ENCODE peak calls at places on chromosomes 3 and 15, in ten cellular contexts. One of them, this sample, is unnamed.

GRCh38 chr15:22951381-22952280 is 28.5 kb downstream of the CYFIP1 start:
- DNase-seq in left cardiac atrium: no peak
- DNase-seq in adrenal gland: peak
- DNase-seq in NCI-H774: no peak
- DNase-seq in stimulated activated CD4-positive, alpha-beta T cell treated with anti-CD3 and anti-CD28 coated beads, Interleukin-15, amount 100 ng/mL, for 48 hours: no peak
- DNase-seq in OCI-M1: no peak
- DNase-seq in NCI-H748 treated with DMSO at 0.1 percent for 48 hours: no peak
- DNase-seq in AG04450: no peak
- DNase-seq in H9: no peak
- DNase-seq in mesendoderm: no peak
- DNase-seq in this sample: no peak

GRCh38 chr15:40793216-40793989 is 13.5 kb upstream of the ZFYVE19 start:
- DNase-seq in left cardiac atrium: no peak
- DNase-seq in adrenal gland: peak
- DNase-seq in NCI-H774: peak
- DNase-seq in stimulated activated CD4-positive, alpha-beta T cell treated with anti-CD3 and anti-CD28 coated beads, Interleukin-15, amount 100 ng/mL, for 48 hours: no peak
- DNase-seq in OCI-M1: no peak
- DNase-seq in NCI-H748 treated with DMSO at 0.1 percent for 48 hours: no peak
- DNase-seq in AG04450: peak
- DNase-seq in H9: no peak
- DNase-seq in mesendoderm: no peak
- DNase-seq in this sample: no peak

GRCh38 chr3:27728195-27729087 is 6.3 kb upstream of the EOMES start:
- DNase-seq in left cardiac atrium: no peak
- DNase-seq in adrenal gland: peak
- DNase-seq in NCI-H774: peak
- DNase-seq in stimulated activated CD4-positive, alpha-beta T cell treated with anti-CD3 and anti-CD28 coated beads, Interleukin-15, amount 100 ng/mL, for 48 hours: no peak
- DNase-seq in OCI-M1: no peak
- DNase-seq in NCI-H748 treated with DMSO at 0.1 percent for 48 hours: no peak
- DNase-seq in AG04450: no peak
- DNase-seq in H9: peak
- DNase-seq in mesendoderm: peak
- DNase-seq in this sample: peak

GRCh38 chr3:68876112-68876713 is 56.1 kb downstream of the TAFA4 start:
- DNase-seq in left cardiac atrium: no peak
- DNase-seq in adrenal gland: peak
- DNase-seq in NCI-H774: peak
- DNase-seq in stimulated activated CD4-positive, alpha-beta T cell treated with anti-CD3 and anti-CD28 coated beads, Interleukin-15, amount 100 ng/mL, for 48 hours: no peak
- DNase-seq in OCI-M1: peak
- DNase-seq in NCI-H748 treated with DMSO at 0.1 percent for 48 hours: peak
- DNase-seq in AG04450: peak
- DNase-seq in H9: no peak
- DNase-seq in mesendoderm: peak
- DNase-seq in this sample: peak

GRCh38 chr15:38130200-38130567 is 122.5 kb upstream of the SPRED1 start:
- DNase-seq in left cardiac atrium: no peak
- DNase-seq in adrenal gland: no peak
- DNase-seq in NCI-H774: no peak
- DNase-seq in stimulated activated CD4-positive, alpha-beta T cell treated with anti-CD3 and anti-CD28 coated beads, Interleukin-15, amount 100 ng/mL, for 48 hours: no peak
- DNase-seq in OCI-M1: no peak
- DNase-seq in NCI-H748 treated with DMSO at 0.1 percent for 48 hours: no peak
- DNase-seq in AG04450: peak
- DNase-seq in H9: no peak
- DNase-seq in mesendoderm: no peak
- DNase-seq in this sample: no peak

GRCh38 chr15:67922971-67923646 is 83.3 kb upstream of the RNU6-1 start:
- DNase-seq in left cardiac atrium: no peak
- DNase-seq in adrenal gland: no peak
- DNase-seq in NCI-H774: peak
- DNase-seq in stimulated activated CD4-positive, alpha-beta T cell treated with anti-CD3 and anti-CD28 coated beads, Interleukin-15, amount 100 ng/mL, for 48 hours: no peak
- DNase-seq in OCI-M1: no peak
- DNase-seq in NCI-H748 treated with DMSO at 0.1 percent for 48 hours: peak
- DNase-seq in AG04450: no peak
- DNase-seq in H9: no peak
- DNase-seq in mesendoderm: no peak
- DNase-seq in this sample: no peak

GRCh38 chr3:72114773-72115172 is 329.8 kb upstream of the PROK2 start:
- DNase-seq in left cardiac atrium: no peak
- DNase-seq in adrenal gland: peak
- DNase-seq in NCI-H774: no peak
- DNase-seq in stimulated activated CD4-positive, alpha-beta T cell treated with anti-CD3 and anti-CD28 coated beads, Interleukin-15, amount 100 ng/mL, for 48 hours: no peak
- DNase-seq in OCI-M1: no peak
- DNase-seq in NCI-H748 treated with DMSO at 0.1 percent for 48 hours: no peak
- DNase-seq in AG04450: no peak
- DNase-seq in H9: no peak
- DNase-seq in mesendoderm: no peak
- DNase-seq in this sample: no peak

GRCh38 chr15:27932600-27932999 is 166.5 kb downstream of the OCA2 start:
- DNase-seq in left cardiac atrium: no peak
- DNase-seq in adrenal gland: no peak
- DNase-seq in NCI-H774: no peak
- DNase-seq in stimulated activated CD4-positive, alpha-beta T cell treated with anti-CD3 and anti-CD28 coated beads, Interleukin-15, amount 100 ng/mL, for 48 hours: no peak
- DNase-seq in OCI-M1: no peak
- DNase-seq in NCI-H748 treated with DMSO at 0.1 percent for 48 hours: no peak
- DNase-seq in AG04450: no peak
- DNase-seq in H9: no peak
- DNase-seq in mesendoderm: no peak
- DNase-seq in this sample: no peak

GRCh38 chr15:42691308-42691707 is 45.6 kb downstream of the CDAN1 start:
- DNase-seq in left cardiac atrium: no peak
- DNase-seq in adrenal gland: no peak
- DNase-seq in NCI-H774: no peak
- DNase-seq in stimulated activated CD4-positive, alpha-beta T cell treated with anti-CD3 and anti-CD28 coated beads, Interleukin-15, amount 100 ng/mL, for 48 hours: no peak
- DNase-seq in OCI-M1: peak
- DNase-seq in NCI-H748 treated with DMSO at 0.1 percent for 48 hours: no peak
- DNase-seq in AG04450: no peak
- DNase-seq in H9: no peak
- DNase-seq in mesendoderm: no peak
- DNase-seq in this sample: no peak

GRCh38 chr15:27730878-27731277 is 368.2 kb downstream of the OCA2 start:
- DNase-seq in left cardiac atrium: no peak
- DNase-seq in adrenal gland: no peak
- DNase-seq in NCI-H774: no peak
- DNase-seq in stimulated activated CD4-positive, alpha-beta T cell treated with anti-CD3 and anti-CD28 coated beads, Interleukin-15, amount 100 ng/mL, for 48 hours: no peak
- DNase-seq in OCI-M1: no peak
- DNase-seq in NCI-H748 treated with DMSO at 0.1 percent for 48 hours: no peak
- DNase-seq in AG04450: no peak
- DNase-seq in H9: no peak
- DNase-seq in mesendoderm: no peak
- DNase-seq in this sample: no peak

GRCh38 chr3:15428539-15428938 is 1.1 kb downstream of the EAF1 start:
- DNase-seq in left cardiac atrium: no peak
- DNase-seq in adrenal gland: peak
- DNase-seq in NCI-H774: no peak
- DNase-seq in stimulated activated CD4-positive, alpha-beta T cell treated with anti-CD3 and anti-CD28 coated beads, Interleukin-15, amount 100 ng/mL, for 48 hours: peak
- DNase-seq in OCI-M1: peak
- DNase-seq in NCI-H748 treated with DMSO at 0.1 percent for 48 hours: no peak
- DNase-seq in AG04450: no peak
- DNase-seq in H9: no peak
- DNase-seq in mesendoderm: peak
- DNase-seq in this sample: peak

GRCh38 chr3:143139786-143140185 is 20.2 kb downstream of the CHST2 start:
- DNase-seq in left cardiac atrium: peak
- DNase-seq in adrenal gland: no peak
- DNase-seq in NCI-H774: no peak
- DNase-seq in stimulated activated CD4-positive, alpha-beta T cell treated with anti-CD3 and anti-CD28 coated beads, Interleukin-15, amount 100 ng/mL, for 48 hours: no peak
- DNase-seq in OCI-M1: no peak
- DNase-seq in NCI-H748 treated with DMSO at 0.1 percent for 48 hours: no peak
- DNase-seq in AG04450: no peak
- DNase-seq in H9: no peak
- DNase-seq in mesendoderm: peak
- DNase-seq in this sample: no peak

GRCh38 chr15:86743283-86743903 is 663.7 kb downstream of the AGBL1 start:
- DNase-seq in left cardiac atrium: peak
- DNase-seq in adrenal gland: no peak
- DNase-seq in NCI-H774: peak
- DNase-seq in stimulated activated CD4-positive, alpha-beta T cell treated with anti-CD3 and anti-CD28 coated beads, Interleukin-15, amount 100 ng/mL, for 48 hours: peak
- DNase-seq in OCI-M1: peak
- DNase-seq in NCI-H748 treated with DMSO at 0.1 percent for 48 hours: peak
- DNase-seq in AG04450: no peak
- DNase-seq in H9: peak
- DNase-seq in mesendoderm: peak
- DNase-seq in this sample: peak

GRCh38 chr15:69042531-69042930 is 28.0 kb downstream of the NOX5 start:
- DNase-seq in left cardiac atrium: no peak
- DNase-seq in adrenal gland: no peak
- DNase-seq in NCI-H774: no peak
- DNase-seq in stimulated activated CD4-positive, alpha-beta T cell treated with anti-CD3 and anti-CD28 coated beads, Interleukin-15, amount 100 ng/mL, for 48 hours: no peak
- DNase-seq in OCI-M1: no peak
- DNase-seq in NCI-H748 treated with DMSO at 0.1 percent for 48 hours: no peak
- DNase-seq in AG04450: no peak
- DNase-seq in H9: no peak
- DNase-seq in mesendoderm: no peak
- DNase-seq in this sample: no peak

GRCh38 chr3:195384952-195385351 is 57.9 kb downstream of the ACAP2 start:
- DNase-seq in left cardiac atrium: no peak
- DNase-seq in adrenal gland: no peak
- DNase-seq in NCI-H774: no peak
- DNase-seq in stimulated activated CD4-positive, alpha-beta T cell treated with anti-CD3 and anti-CD28 coated beads, Interleukin-15, amount 100 ng/mL, for 48 hours: no peak
- DNase-seq in OCI-M1: no peak
- DNase-seq in NCI-H748 treated with DMSO at 0.1 percent for 48 hours: no peak
- DNase-seq in AG04450: no peak
- DNase-seq in H9: no peak
- DNase-seq in mesendoderm: peak
- DNase-seq in this sample: no peak

GRCh38 chr3:53850895-53851294 is 4.5 kb downstream of the IL17RB start:
- DNase-seq in left cardiac atrium: no peak
- DNase-seq in adrenal gland: peak
- DNase-seq in NCI-H774: no peak
- DNase-seq in stimulated activated CD4-positive, alpha-beta T cell treated with anti-CD3 and anti-CD28 coated beads, Interleukin-15, amount 100 ng/mL, for 48 hours: no peak
- DNase-seq in OCI-M1: no peak
- DNase-seq in NCI-H748 treated with DMSO at 0.1 percent for 48 hours: no peak
- DNase-seq in AG04450: peak
- DNase-seq in H9: no peak
- DNase-seq in mesendoderm: no peak
- DNase-seq in this sample: no peak

GRCh38 chr15:32965897-32966296 is 228.6 kb downstream of the FMN1 start:
- DNase-seq in left cardiac atrium: no peak
- DNase-seq in adrenal gland: no peak
- DNase-seq in NCI-H774: no peak
- DNase-seq in stimulated activated CD4-positive, alpha-beta T cell treated with anti-CD3 and anti-CD28 coated beads, Interleukin-15, amount 100 ng/mL, for 48 hours: no peak
- DNase-seq in OCI-M1: no peak
- DNase-seq in NCI-H748 treated with DMSO at 0.1 percent for 48 hours: no peak
- DNase-seq in AG04450: no peak
- DNase-seq in H9: no peak
- DNase-seq in mesendoderm: no peak
- DNase-seq in this sample: no peak

GRCh38 chr3:187012609-187013051 is 82.3 kb downstream of the ST6GAL1 start:
- DNase-seq in left cardiac atrium: no peak
- DNase-seq in adrenal gland: peak
- DNase-seq in NCI-H774: no peak
- DNase-seq in stimulated activated CD4-positive, alpha-beta T cell treated with anti-CD3 and anti-CD28 coated beads, Interleukin-15, amount 100 ng/mL, for 48 hours: no peak
- DNase-seq in OCI-M1: no peak
- DNase-seq in NCI-H748 treated with DMSO at 0.1 percent for 48 hours: no peak
- DNase-seq in AG04450: no peak
- DNase-seq in H9: no peak
- DNase-seq in mesendoderm: no peak
- DNase-seq in this sample: peak

GRCh38 chr3:170301404-170301803 is 56.1 kb upstream of the SKIL start:
- DNase-seq in left cardiac atrium: no peak
- DNase-seq in adrenal gland: no peak
- DNase-seq in NCI-H774: no peak
- DNase-seq in stimulated activated CD4-positive, alpha-beta T cell treated with anti-CD3 and anti-CD28 coated beads, Interleukin-15, amount 100 ng/mL, for 48 hours: no peak
- DNase-seq in OCI-M1: no peak
- DNase-seq in NCI-H748 treated with DMSO at 0.1 percent for 48 hours: peak
- DNase-seq in AG04450: no peak
- DNase-seq in H9: no peak
- DNase-seq in mesendoderm: no peak
- DNase-seq in this sample: no peak

GRCh38 chr15:27842526-27842925 is 256.6 kb downstream of the OCA2 start:
- DNase-seq in left cardiac atrium: no peak
- DNase-seq in adrenal gland: no peak
- DNase-seq in NCI-H774: no peak
- DNase-seq in stimulated activated CD4-positive, alpha-beta T cell treated with anti-CD3 and anti-CD28 coated beads, Interleukin-15, amount 100 ng/mL, for 48 hours: no peak
- DNase-seq in OCI-M1: no peak
- DNase-seq in NCI-H748 treated with DMSO at 0.1 percent for 48 hours: no peak
- DNase-seq in AG04450: no peak
- DNase-seq in H9: no peak
- DNase-seq in mesendoderm: no peak
- DNase-seq in this sample: no peak

GRCh38 chr3:177574232-177574856 is 377.1 kb upstream of the TBL1XR1 start:
- DNase-seq in left cardiac atrium: peak
- DNase-seq in adrenal gland: no peak
- DNase-seq in NCI-H774: peak
- DNase-seq in stimulated activated CD4-positive, alpha-beta T cell treated with anti-CD3 and anti-CD28 coated beads, Interleukin-15, amount 100 ng/mL, for 48 hours: no peak
- DNase-seq in OCI-M1: no peak
- DNase-seq in NCI-H748 treated with DMSO at 0.1 percent for 48 hours: no peak
- DNase-seq in AG04450: peak
- DNase-seq in H9: peak
- DNase-seq in mesendoderm: peak
- DNase-seq in this sample: peak